ENCODE peak calls at places on chromosome 21, in five cellular contexts. One of them, this sample, is unnamed.

GRCh38 chr21:42570841-42571387 is 57.3 kb downstream of the SLC37A1 start:
- DNase-seq in HCT116: no peak
- DNase-seq in breast epithelium: peak
- DNase-seq in prostate gland: peak
- DNase-seq in body of pancreas: peak
- DNase-seq in this sample: no peak

GRCh38 chr21:43916691-43917514 is 51.9 kb downstream of the AGPAT3 start:
- DNase-seq in HCT116: no peak
- DNase-seq in breast epithelium: no peak
- DNase-seq in prostate gland: no peak
- DNase-seq in body of pancreas: no peak
- DNase-seq in this sample: peak

GRCh38 chr21:14259669-14260458 is 43.9 kb downstream of the RBM11 start:
- DNase-seq in HCT116: peak
- DNase-seq in breast epithelium: no peak
- DNase-seq in prostate gland: no peak
- DNase-seq in body of pancreas: no peak
- DNase-seq in this sample: peak

GRCh38 chr21:15592271-15592860 is 137.4 kb upstream of the USP25 start:
- DNase-seq in HCT116: peak
- DNase-seq in breast epithelium: no peak
- DNase-seq in prostate gland: peak
- DNase-seq in body of pancreas: no peak
- DNase-seq in this sample: peak

GRCh38 chr21:43645414-43645891 is 13.8 kb downstream of the HSF2BP start:
- DNase-seq in HCT116: no peak
- DNase-seq in breast epithelium: peak
- DNase-seq in prostate gland: peak
- DNase-seq in body of pancreas: peak
- DNase-seq in this sample: peak

GRCh38 chr21:32238063-32238462 is 40.8 kb downstream of the MIS18A start:
- DNase-seq in HCT116: no peak
- DNase-seq in breast epithelium: no peak
- DNase-seq in prostate gland: no peak
- DNase-seq in body of pancreas: no peak
- DNase-seq in this sample: no peak

GRCh38 chr21:31201548-31201947 is 142.5 kb downstream of the TIAM1 start:
- DNase-seq in HCT116: no peak
- DNase-seq in breast epithelium: no peak
- DNase-seq in prostate gland: no peak
- DNase-seq in body of pancreas: peak
- DNase-seq in this sample: no peak

GRCh38 chr21:17818158-17819113 is 720 bp downstream of the C21orf91 start:
- DNase-seq in HCT116: no peak
- DNase-seq in breast epithelium: no peak
- DNase-seq in prostate gland: peak
- DNase-seq in body of pancreas: peak
- DNase-seq in this sample: peak

GRCh38 chr21:46366091-46366490 is 42.1 kb downstream of the PCNT start:
- DNase-seq in HCT116: no peak
- DNase-seq in breast epithelium: no peak
- DNase-seq in prostate gland: no peak
- DNase-seq in body of pancreas: no peak
- DNase-seq in this sample: no peak

GRCh38 chr21:46369520-46370235 is 45.7 kb downstream of the PCNT start:
- DNase-seq in HCT116: no peak
- DNase-seq in breast epithelium: no peak
- DNase-seq in prostate gland: no peak
- DNase-seq in body of pancreas: no peak
- DNase-seq in this sample: no peak

GRCh38 chr21:46366966-46367365 is 43.0 kb downstream of the PCNT start:
- DNase-seq in HCT116: no peak
- DNase-seq in breast epithelium: no peak
- DNase-seq in prostate gland: no peak
- DNase-seq in body of pancreas: no peak
- DNase-seq in this sample: no peak

GRCh38 chr21:46366561-46366960 is 42.6 kb downstream of the PCNT start:
- DNase-seq in HCT116: no peak
- DNase-seq in breast epithelium: no peak
- DNase-seq in prostate gland: no peak
- DNase-seq in body of pancreas: no peak
- DNase-seq in this sample: no peak

DNA sequence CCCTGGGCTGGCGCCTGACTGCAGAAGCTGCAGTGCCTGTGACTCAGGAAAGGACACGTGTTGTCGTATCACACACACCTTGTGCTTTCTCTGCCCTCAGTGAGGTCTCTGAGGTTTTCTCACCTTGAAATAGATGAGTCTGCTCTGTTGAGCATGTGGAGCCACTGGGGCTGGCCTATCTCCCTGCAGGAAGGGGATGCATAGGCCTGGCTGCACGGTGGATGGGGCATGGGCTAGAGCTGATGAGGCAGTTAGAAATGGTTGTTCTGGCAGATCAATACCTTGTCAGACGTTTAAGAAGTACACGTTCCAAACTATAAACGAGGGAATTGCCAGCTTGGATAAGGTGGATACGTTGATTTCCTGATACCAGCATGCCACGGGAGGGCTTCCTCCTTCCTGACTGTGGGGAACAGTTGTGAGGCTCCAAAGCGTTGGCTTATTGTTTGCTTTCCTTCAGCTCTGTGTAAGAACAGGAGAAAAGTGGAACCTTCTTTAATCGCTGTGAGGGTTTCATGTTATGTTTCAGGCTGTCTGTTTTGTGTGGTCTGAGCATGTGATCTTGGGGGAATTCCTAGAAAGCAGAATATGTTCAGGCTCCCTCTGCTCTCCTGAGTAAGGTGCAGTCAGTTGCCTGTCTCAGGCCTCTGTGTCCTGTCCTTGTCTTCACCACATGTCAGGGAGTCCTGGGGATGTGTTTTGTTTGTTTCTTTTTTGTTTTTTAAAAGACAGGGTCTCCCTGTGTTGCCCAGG is 44.8 kb downstream of the PCNT start:
- DNase-seq in HCT116: no peak
- DNase-seq in breast epithelium: no peak
- DNase-seq in prostate gland: no peak
- DNase-seq in body of pancreas: no peak
- DNase-seq in this sample: no peak
- TF ChIP-seq POLR2A in HCT116: no peak
- TF ChIP-seq POLR2A in breast epithelium: no peak
- TF ChIP-seq POLR2A in prostate gland: no peak
- TF ChIP-seq POLR2A in body of pancreas: no peak
- TF ChIP-seq POLR2A in this sample: no peak

DNA sequence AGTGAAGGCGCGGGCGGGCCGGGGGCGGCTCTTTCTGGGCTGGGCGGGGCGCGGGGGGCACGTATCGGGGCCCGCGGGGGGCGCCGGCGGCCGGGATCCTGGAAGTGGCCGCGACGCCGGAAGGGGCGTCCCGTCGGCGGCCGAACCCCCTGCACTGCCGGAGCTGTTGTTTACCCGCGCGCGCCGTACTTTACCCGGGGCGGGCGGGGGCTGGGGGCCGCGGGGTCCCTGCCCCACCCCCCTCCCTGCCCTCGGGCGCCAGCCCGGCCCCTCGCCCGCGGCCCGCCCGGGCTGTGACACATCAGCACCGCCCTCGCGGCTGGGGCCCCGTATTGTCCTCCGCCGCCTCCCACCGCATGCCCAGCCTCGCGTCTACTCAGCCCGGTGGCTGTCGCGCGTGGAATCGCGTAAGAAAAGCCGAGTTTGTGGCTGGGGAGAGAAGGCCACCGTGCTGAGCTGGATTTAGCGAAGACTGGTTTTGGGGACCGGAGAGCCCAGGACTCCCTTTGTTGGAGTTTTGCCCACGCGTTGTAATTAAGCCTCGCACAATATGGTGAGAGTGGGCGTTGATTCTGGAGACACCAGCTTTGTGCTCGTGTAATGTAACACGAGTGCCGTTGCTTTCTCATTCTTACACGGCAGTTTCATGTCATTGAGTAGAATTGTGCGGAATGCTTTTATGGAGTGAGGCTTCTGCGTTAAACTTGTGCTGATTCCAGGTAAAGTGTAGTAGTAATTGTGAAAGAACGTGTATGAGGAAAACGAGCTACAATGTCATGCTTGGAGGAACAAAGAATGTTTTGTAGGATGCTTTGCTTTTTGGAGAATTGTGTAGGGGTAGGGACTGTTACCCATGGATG is 554 bp downstream of the BACH1 start:
- DNase-seq in HCT116: no peak
- DNase-seq in breast epithelium: peak
- DNase-seq in prostate gland: peak
- DNase-seq in body of pancreas: peak
- DNase-seq in this sample: peak
- TF ChIP-seq POLR2A in HCT116: no peak
- TF ChIP-seq POLR2A in breast epithelium: no peak
- TF ChIP-seq POLR2A in prostate gland: no peak
- TF ChIP-seq POLR2A in body of pancreas: no peak
- TF ChIP-seq POLR2A in this sample: peak

DNA sequence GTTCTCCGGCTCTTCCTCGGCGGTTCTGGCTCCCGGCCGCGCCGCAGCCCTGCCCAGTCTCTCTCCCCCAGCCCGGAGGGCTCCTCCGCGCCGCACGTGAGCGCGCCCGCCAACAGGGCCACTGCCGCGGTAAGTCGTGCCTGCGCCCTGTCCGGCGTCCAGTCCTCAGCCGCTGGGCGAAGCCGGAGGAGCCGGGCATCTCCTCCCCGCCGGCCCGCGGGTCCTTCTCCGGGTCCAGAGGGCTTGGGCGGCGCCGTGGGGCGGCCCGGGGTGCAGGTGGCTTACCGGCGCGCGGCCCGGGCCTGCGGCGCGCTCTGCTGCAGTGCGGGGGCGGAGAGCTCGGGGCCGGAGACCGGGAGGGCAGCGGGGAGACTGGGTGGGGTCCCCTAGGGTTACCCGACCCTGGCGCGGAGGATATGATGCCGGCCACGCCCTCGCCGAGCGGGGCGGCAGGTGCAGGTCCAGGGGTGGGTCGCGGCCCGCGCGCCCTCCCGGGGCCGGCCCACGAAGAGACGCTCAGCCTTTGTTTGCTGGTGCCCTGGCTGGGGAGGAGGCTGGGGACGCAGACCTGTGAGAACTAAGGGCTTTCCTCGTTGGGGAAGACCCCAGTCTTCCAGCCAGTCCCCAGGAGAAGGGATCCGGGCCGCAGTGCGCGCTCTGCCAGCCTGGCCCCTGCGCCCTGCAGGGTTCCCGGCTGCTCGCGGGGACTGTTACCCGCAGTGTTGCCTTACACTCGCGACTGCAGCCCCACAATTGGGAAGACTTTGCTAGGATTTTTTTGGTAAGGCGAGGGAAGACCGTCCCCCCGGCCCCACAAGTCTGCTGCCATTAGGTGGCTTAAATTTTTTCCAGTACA is at the start of gene DOP1B:
- DNase-seq in HCT116: no peak
- DNase-seq in breast epithelium: no peak
- DNase-seq in prostate gland: no peak
- DNase-seq in body of pancreas: no peak
- DNase-seq in this sample: peak
- TF ChIP-seq POLR2A in HCT116: peak
- TF ChIP-seq POLR2A in breast epithelium: peak
- TF ChIP-seq POLR2A in prostate gland: peak
- TF ChIP-seq POLR2A in body of pancreas: no peak
- TF ChIP-seq POLR2A in this sample: peak

GRCh38 chr21:25732091-25732760 is 2.5 kb downstream of the ATP5PF start:
- DNase-seq in HCT116: no peak
- DNase-seq in breast epithelium: no peak
- DNase-seq in prostate gland: no peak
- DNase-seq in body of pancreas: no peak
- DNase-seq in this sample: no peak

GRCh38 chr21:25734654-25735220 is at the start of the genes ATP5PF and GABPA:
- DNase-seq in HCT116: peak
- DNase-seq in breast epithelium: peak
- DNase-seq in prostate gland: peak
- DNase-seq in body of pancreas: peak
- DNase-seq in this sample: peak

GRCh38 chr21:25735895-25736597 is 1.3 kb downstream of the GABPA start:
- DNase-seq in HCT116: no peak
- DNase-seq in breast epithelium: no peak
- DNase-seq in prostate gland: no peak
- DNase-seq in body of pancreas: no peak
- DNase-seq in this sample: peak

GRCh38 chr21:25733859-25734653 is 648 bp downstream of the ATP5PF start:
- DNase-seq in HCT116: no peak
- DNase-seq in breast epithelium: no peak
- DNase-seq in prostate gland: no peak
- DNase-seq in body of pancreas: no peak
- DNase-seq in this sample: peak

GRCh38 chr21:25735221-25735894 is 586 bp downstream of the GABPA start:
- DNase-seq in HCT116: peak
- DNase-seq in breast epithelium: peak
- DNase-seq in prostate gland: peak
- DNase-seq in body of pancreas: peak
- DNase-seq in this sample: peak
- TF ChIP-seq POLR2A in HCT116: peak
- TF ChIP-seq POLR2A in breast epithelium: peak
- TF ChIP-seq POLR2A in prostate gland: no peak
- TF ChIP-seq POLR2A in body of pancreas: no peak
- TF ChIP-seq POLR2A in this sample: no peak

DNA sequence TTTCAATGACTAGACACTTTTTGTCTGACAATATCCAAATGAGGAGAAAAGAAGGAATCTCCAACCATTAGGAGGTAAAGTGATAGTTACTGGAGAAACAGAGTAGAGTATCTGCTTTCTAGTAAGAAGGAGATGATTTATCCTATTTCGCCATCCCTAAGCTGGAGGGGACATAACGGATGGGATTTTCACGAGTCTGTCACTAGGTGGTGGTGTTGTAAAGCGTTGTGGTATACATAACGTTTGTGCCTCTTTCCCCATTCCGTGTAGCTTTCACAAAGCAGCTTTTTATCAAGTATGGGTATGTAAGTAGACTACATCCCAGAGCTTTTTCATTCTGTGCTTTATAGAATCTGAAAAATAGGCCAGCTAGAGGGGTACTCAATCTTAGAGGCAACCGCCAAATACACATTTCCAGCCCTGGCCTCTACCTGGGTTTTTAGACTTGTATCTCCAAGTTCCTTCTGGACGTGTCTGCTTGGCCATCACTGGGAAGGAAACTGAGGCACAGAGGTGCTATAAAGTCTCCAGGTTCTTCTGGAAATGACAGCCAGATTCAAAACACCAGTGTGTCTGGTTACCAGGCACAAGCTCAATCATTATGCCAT is 33.3 kb upstream of the FAM3B start:
- DNase-seq in HCT116: peak
- DNase-seq in breast epithelium: peak
- DNase-seq in prostate gland: peak
- DNase-seq in body of pancreas: peak
- DNase-seq in this sample: peak
- TF ChIP-seq POLR2A in HCT116: no peak
- TF ChIP-seq POLR2A in breast epithelium: no peak
- TF ChIP-seq POLR2A in prostate gland: no peak
- TF ChIP-seq POLR2A in body of pancreas: no peak
- TF ChIP-seq POLR2A in this sample: no peak

DNA sequence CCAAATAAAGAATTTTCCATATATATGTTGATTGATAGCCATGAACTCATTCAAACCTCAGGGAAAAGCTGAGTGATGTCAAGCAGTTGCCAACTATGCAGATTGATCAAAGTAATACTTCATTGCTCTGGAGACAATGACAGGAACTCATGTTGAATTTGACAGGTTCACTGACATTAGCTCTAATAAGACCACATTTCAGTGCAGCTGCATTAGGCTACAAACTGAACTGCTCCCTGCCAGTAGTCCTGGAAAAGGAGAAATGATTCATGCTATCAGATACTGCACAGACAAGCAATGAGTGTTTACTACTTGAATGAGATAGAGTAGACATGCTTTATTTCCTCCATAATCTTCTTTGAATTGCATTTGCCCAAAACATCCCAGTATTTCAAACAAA is 948.4 kb downstream of the MRPL39 start:
- DNase-seq in HCT116: no peak
- DNase-seq in breast epithelium: no peak
- DNase-seq in prostate gland: no peak
- DNase-seq in body of pancreas: no peak
- DNase-seq in this sample: no peak
- TF ChIP-seq POLR2A in HCT116: no peak
- TF ChIP-seq POLR2A in breast epithelium: no peak
- TF ChIP-seq POLR2A in prostate gland: no peak
- TF ChIP-seq POLR2A in body of pancreas: no peak
- TF ChIP-seq POLR2A in this sample: no peak

This sample was measured in erythroblast.